ENCODE peak calls at places on chromosomes 3 and 15, in nine cellular contexts. V is NCI-H1092, E is NCI-H69, Z is Right ventricle myocardium superior, U is AG09309, N is NB4, A is iPS DF 6.9, S is psoas muscle, W is anterior cingulate cortex. X is an unnamed sample.

GRCh38 chr3:46065294-46065705 is 38.0 kb upstream of the XCR1 start:
- DNase-seq in V (peak), E (peak), Z (no peak), U (no peak), N (peak), A (no peak), S (peak), W (no peak), X (peak)

GRCh38 chr3:204102-204501 is 7.5 kb downstream of the CHL1 start:
- DNase-seq in V (no peak), E (no peak), Z (no peak), U (no peak), N (no peak), A (no peak), S (no peak), W (no peak), X (no peak)

GRCh38 chr15:41943543-41944312 is 28.6 kb downstream of the EHD4 start:
- DNase-seq in V (no peak), E (no peak), Z (no peak), U (no peak), N (no peak), A (no peak), S (no peak), W (no peak), X (no peak)

GRCh38 chr15:74203914-74204431 is 1.4 kb upstream of the STRA6 start:
- DNase-seq in V (peak), E (peak), Z (peak), U (no peak), N (no peak), A (no peak), S (no peak), W (no peak), X (peak)

GRCh38 chr3:86991840-86992430 is 986 bp upstream of the VGLL3 start:
- DNase-seq in V (no peak), E (no peak), Z (peak), U (no peak), N (no peak), A (no peak), S (no peak), W (no peak), X (no peak)

GRCh38 chr3:120749843-120750242 is 7.3 kb downstream of the GTF2E1 start:
- DNase-seq in V (no peak), E (no peak), Z (no peak), U (no peak), N (no peak), A (no peak), S (no peak), W (no peak), X (no peak)

GRCh38 chr3:100992086-100993033 is 861 bp downstream of the ABI3BP start:
- DNase-seq in V (no peak), E (no peak), Z (no peak), U (no peak), N (no peak), A (no peak), S (no peak), W (no peak), X (no peak)

GRCh38 chr3:82416828-82417227 is 655.4 kb upstream of the GBE1 start:
- DNase-seq in V (no peak), E (peak), Z (no peak), U (no peak), N (no peak), A (no peak), S (no peak), W (no peak), X (no peak)

GRCh38 chr3:71461749-71462483 is 121.6 kb downstream of the FOXP1 start:
- DNase-seq in V (no peak), E (no peak), Z (no peak), U (no peak), N (no peak), A (no peak), S (no peak), W (no peak), X (no peak)

GRCh38 chr15:56052389-56053045 is 59.1 kb upstream of the NEDD4 start:
- DNase-seq in V (no peak), E (peak), Z (no peak), U (peak), N (peak), A (no peak), S (no peak), W (no peak), X (no peak)

GRCh38 chr3:193788189-193788946 is 195.4 kb downstream of the OPA1 start:
- DNase-seq in V (peak), E (peak), Z (peak), U (no peak), N (peak), A (no peak), S (peak), W (peak), X (peak)

GRCh38 chr3:82044918-82045715 is 283.7 kb upstream of the GBE1 start:
- DNase-seq in V (peak), E (peak), Z (no peak), U (no peak), N (no peak), A (no peak), S (no peak), W (no peak), X (no peak)

GRCh38 chr3:142209655-142210054 is 15.7 kb downstream of the GK5 start:
- DNase-seq in V (no peak), E (peak), Z (no peak), U (peak), N (peak), A (no peak), S (no peak), W (no peak), X (peak)

GRCh38 chr3:125123906-125124305 is 68.1 kb upstream of the HEG1 start:
- DNase-seq in V (no peak), E (peak), Z (no peak), U (no peak), N (no peak), A (no peak), S (no peak), W (no peak), X (no peak)

GRCh38 chr3:197597335-197597734 is 41.6 kb upstream of the BDH1 start:
- DNase-seq in V (no peak), E (no peak), Z (no peak), U (no peak), N (no peak), A (no peak), S (no peak), W (no peak), X (no peak)

GRCh38 chr3:30548605-30549004 is 57.8 kb upstream of the TGFBR2 start:
- DNase-seq in V (no peak), E (no peak), Z (no peak), U (no peak), N (peak), A (no peak), S (no peak), W (peak), X (no peak)

GRCh38 chr3:8307545-8308110 is 194.0 kb upstream of the LMCD1 start:
- DNase-seq in V (no peak), E (peak), Z (no peak), U (no peak), N (no peak), A (no peak), S (no peak), W (no peak), X (no peak)

GRCh38 chr3:41450416-41451231 is 251.3 kb downstream of the CTNNB1 start:
- DNase-seq in V (no peak), E (peak), Z (no peak), U (no peak), N (no peak), A (peak), S (no peak), W (no peak), X (no peak)

GRCh38 chr3:126464997-126465396 is 10.7 kb downstream of the ZXDC start:
- DNase-seq in V (no peak), E (no peak), Z (no peak), U (no peak), N (no peak), A (no peak), S (no peak), W (no peak), X (no peak)

GRCh38 chr3:54641226-54642014 is 286.4 kb downstream of the LRTM1 start:
- DNase-seq in V (no peak), E (no peak), Z (no peak), U (no peak), N (no peak), A (no peak), S (no peak), W (no peak), X (no peak)

GRCh38 chr3:68988740-68989139 is 24.7 kb downstream of the EOGT start:
- DNase-seq in V (no peak), E (no peak), Z (no peak), U (no peak), N (no peak), A (no peak), S (no peak), W (no peak), X (no peak)

GRCh38 chr3:174332413-174332812 is 526.7 kb upstream of the NAALADL2 start:
- DNase-seq in V (no peak), E (no peak), Z (no peak), U (no peak), N (no peak), A (no peak), S (no peak), W (no peak), X (no peak)

GRCh38 chr15:68704496-68705021 is 116.1 kb downstream of the ANP32A start:
- DNase-seq in V (no peak), E (no peak), Z (peak), U (no peak), N (no peak), A (no peak), S (no peak), W (no peak), X (peak)

GRCh38 chr3:177764377-177764912 is 567.2 kb upstream of the TBL1XR1 start:
- DNase-seq in V (no peak), E (no peak), Z (no peak), U (no peak), N (no peak), A (no peak), S (no peak), W (no peak), X (no peak)

X was measured in left cardiac atrium.